ENCODE peak calls at places on chromosomes 1 and 21, in eight cellular contexts. T, G, J, S, U, R, W and I are unnamed samples.

GRCh38 chr1:35298464-35298863 is 30.0 kb downstream of the ZMYM4 start:
- DNase-seq in J (peak; percentile 40), R (no peak), W (peak; percentile 45), G (peak; percentile 29), S (no peak), U (no peak), T (peak; percentile 28), I (peak; percentile 8)

GRCh38 chr1:204314209-204314892 is 45.4 kb downstream of the PLEKHA6 start:
- DNase-seq in W (peak; percentile 52), J (no peak), R (no peak), T (no peak), U (no peak), S (no peak), G (no peak), I (no peak)

GRCh38 chr1:168321945-168322344 is 41.3 kb downstream of the TBX19 start:
- DNase-seq in R (peak; percentile 27), G (peak; percentile 11), J (no peak), T (peak; percentile 62), S (no peak), W (peak; percentile 70), U (no peak), I (no peak)

GRCh38 chr1:42962641-42963377 is 4.1 kb upstream of the SLC2A1 start:
- DNase-seq in W (peak; percentile 95), J (no peak), U (no peak), G (no peak), S (no peak), R (no peak), T (peak; percentile 80), I (no peak)

GRCh38 chr1:223846668-223847007 is 891 bp upstream of the TP53BP2 start:
- DNase-seq in T (peak; percentile 42), W (peak; percentile 24), U (peak; percentile 26), G (no peak), S (no peak), J (peak; percentile 37), R (no peak), I (no peak)

GRCh38 chr1:179550753-179551682 is 24.7 kb downstream of the NPHS2 start:
- DNase-seq in G (peak; percentile 39), W (peak; percentile 74), J (no peak), T (peak; percentile 50), U (no peak), R (no peak), S (no peak), I (peak; percentile 19)

GRCh38 chr1:108046021-108046420 is 81.0 kb upstream of the VAV3 start:
- DNase-seq in U (no peak), G (no peak), W (peak; percentile 70), T (no peak), R (no peak), J (peak; percentile 52), S (no peak), I (no peak)

GRCh38 chr1:63498106-63498505 is 24.9 kb downstream of the ITGB3BP start:
- DNase-seq in S (no peak), J (peak; percentile 14), T (no peak), W (peak; percentile 29), G (no peak), U (no peak), R (no peak), I (no peak)

GRCh38 chr1:53313556-53313955 is 14.3 kb downstream of the LRP8 start:
- DNase-seq in G (no peak), R (no peak), T (no peak), W (no peak), J (no peak), U (no peak), S (no peak), I (no peak)

GRCh38 chr1:54287176-54287650 is 87.2 kb downstream of the MRPL37 start:
- DNase-seq in R (no peak), G (peak; percentile 70), T (peak; percentile 45), W (peak; percentile 38), J (peak; percentile 87), U (peak; percentile 72), S (peak; percentile 89), I (peak; percentile 15)

GRCh38 chr1:66867501-66867900 is 57.2 kb downstream of the DNAI4 start:
- DNase-seq in J (no peak), G (no peak), R (no peak), S (no peak), W (no peak), U (no peak), T (no peak), I (no peak)

GRCh38 chr1:235910357-235911299 is 43.9 kb upstream of the LYST start:
- DNase-seq in G (peak; percentile 97), J (no peak), W (peak; percentile 96), R (peak; percentile 93), S (no peak), T (peak; percentile 90), U (no peak), I (no peak)

GRCh38 chr1:6367381-6368007 is 26.1 kb downstream of the ACOT7 start:
- DNase-seq in G (no peak), T (no peak), W (peak; percentile 98), J (no peak), S (no peak), R (no peak), U (peak; percentile 52), I (no peak)

GRCh38 chr1:3731543-3731942 is 20.7 kb upstream of the CCDC27 start:
- DNase-seq in W (no peak), T (no peak), G (no peak), R (no peak), S (no peak), J (no peak), U (peak; percentile 18), I (no peak)

GRCh38 chr1:3733603-3734591 is 18.4 kb upstream of the CCDC27 start:
- DNase-seq in T (no peak), G (no peak), S (no peak), W (peak; percentile 25), U (no peak), R (no peak), J (no peak), I (no peak)

GRCh38 chr1:3731951-3732746 is 20.1 kb upstream of the CCDC27 start:
- DNase-seq in U (peak; percentile 15), G (no peak), W (no peak), T (no peak), R (no peak), J (no peak), S (no peak), I (no peak)

GRCh38 chr1:3734602-3735001 is 17.6 kb upstream of the CCDC27 start:
- DNase-seq in S (no peak), W (no peak), R (no peak), J (no peak), U (no peak), G (no peak), T (no peak), I (no peak)

DNA sequence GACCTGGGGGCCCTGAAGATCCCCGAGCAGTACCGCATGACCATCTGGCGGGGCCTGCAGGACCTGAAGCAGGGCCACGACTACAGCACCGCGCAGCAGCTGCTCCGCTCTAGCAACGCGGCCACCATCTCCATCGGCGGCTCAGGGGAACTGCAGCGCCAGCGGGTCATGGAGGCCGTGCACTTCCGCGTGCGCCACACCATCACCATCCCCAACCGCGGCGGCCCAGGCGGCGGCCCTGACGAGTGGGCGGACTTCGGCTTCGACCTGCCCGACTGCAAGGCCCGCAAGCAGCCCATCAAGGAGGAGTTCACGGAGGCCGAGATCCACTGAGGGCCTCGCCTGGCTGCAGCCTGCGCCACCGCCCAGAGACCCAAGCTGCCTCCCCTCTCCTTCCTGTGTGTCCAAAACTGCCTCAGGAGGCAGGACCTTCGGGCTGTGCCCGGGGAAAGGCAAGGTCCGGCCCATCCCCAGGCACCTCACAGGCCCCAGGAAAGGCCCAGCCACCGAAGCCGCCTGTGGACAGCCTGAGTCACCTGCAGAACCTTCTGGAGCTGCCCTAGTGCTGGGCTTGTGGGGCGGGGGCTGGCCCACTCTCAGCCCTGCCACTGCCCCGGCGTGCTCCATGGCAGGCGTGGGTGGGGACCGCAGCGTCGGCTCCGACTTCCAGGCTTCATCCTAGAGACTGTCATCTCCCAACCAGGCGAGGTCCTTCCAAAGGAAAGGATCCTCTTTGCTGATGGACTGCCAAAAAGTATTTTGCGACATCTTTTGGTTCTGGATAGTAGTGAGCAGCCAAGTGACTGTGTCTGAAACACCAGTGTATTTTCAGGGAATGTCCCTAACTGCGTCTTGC is 19.3 kb upstream of the CCDC27 start:
- DNase-seq in W (no peak), T (no peak), J (no peak), G (no peak), U (no peak), S (no peak), R (no peak), I (no peak)
- H3K4me3 ChIP-seq in W (no peak overlapping the region), T (no peak overlapping the region), J (no peak overlapping the region), G (no peak overlapping the region), U (no peak overlapping the region), S (no peak overlapping the region), R (no peak overlapping the region), I (no peak overlapping the region)

DNA sequence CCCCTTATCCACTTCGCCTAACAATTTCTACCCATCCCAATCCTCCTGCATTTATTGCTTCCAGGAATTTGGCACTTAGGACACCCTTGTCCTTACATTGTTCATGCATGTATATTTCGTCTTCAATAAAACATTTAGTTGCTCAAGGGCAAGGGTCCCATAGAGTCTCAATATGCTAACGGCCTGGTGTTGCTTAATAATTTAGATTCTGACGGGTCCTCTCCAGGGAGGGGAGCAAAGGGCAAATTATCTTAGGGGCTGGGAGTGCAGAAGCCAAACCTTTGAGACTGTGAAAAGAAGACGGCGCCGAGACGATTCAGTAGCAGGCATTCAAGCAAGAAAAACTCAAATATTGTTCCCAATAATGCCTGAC is 468 bp upstream of the CR1L start:
- DNase-seq in S (no peak), T (no peak), R (no peak), J (no peak), U (no peak), W (no peak), G (no peak), I (no peak)
- TF ChIP-seq CTCF in S (no peak), T (no peak), R (no peak), J (no peak), U (no peak), W (no peak), G (no peak), I (no peak)

DNA sequence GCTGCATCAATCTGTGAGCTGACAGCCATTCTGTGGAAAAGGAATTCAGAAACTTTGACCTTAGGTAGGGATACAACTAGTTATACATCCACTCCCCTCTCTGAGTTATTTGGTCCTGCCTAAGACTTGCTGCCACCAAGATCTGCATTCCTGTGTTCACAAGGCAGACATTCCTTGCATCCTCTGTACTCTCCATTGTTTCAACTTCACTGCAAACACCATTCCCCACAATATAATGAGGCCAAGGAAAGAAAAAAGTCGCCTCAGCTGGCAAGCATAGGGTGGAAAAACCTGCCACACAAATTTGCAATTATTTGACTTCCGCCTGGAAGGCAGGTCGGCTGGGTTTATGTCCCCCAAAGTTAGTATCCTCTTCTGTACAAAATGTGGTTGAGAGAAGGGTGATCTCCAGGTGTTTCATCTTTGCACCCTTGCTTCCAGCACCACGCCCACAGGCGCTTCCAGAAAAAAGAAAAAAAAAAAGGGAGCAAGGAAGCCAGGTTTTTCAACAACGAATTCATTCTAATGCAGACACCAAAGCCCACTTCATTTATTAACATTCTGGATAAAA is 668 bp upstream of the CTTNBP2NL start:
- DNase-seq in G (no peak), T (no peak), U (no peak), J (no peak), S (no peak), R (no peak), W (no peak), I (no peak)
- H3K4me3 ChIP-seq in G (peak overlapping the region; percentile 98), T (peak overlapping the region; percentile 98), U (peak overlapping the region; percentile 88), J (peak overlapping the region; percentile 65), S (peak overlapping the region; percentile 82), R (peak overlapping the region; percentile 60), W (peak overlapping the region; percentile 99), I (peak overlapping the region; percentile 98)

DNA sequence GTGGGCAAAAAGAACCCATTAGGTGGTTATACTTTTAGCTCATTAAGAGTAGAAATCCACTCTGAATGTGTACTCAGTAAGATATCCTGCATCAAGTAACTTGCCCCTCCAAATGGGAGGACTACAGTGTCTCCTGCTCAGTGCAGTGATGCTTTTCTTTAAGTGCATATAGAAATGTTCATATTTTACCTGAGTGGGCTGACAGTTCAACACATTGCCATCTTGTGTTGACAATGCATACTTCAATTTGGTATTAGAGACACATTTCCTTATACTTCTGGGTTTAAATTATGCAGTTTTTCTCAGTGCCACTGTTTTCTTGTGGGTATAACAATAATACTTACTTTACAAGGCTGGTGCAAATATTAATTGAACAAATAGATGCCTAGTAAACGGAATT is 318.6 kb upstream of the TMPRSS15 start:
- DNase-seq in U (no peak), W (no peak), R (no peak), T (no peak), G (no peak), S (no peak), J (no peak), I (no peak)
- TF ChIP-seq CTCF in U (no peak), W (no peak), R (no peak), T (no peak), G (no peak), S (no peak), J (no peak), I (no peak)